ENCODE peak calls at places on chromosomes 13 and 19, in six cellular contexts. B, J, C, R, E and V are unnamed samples.

GRCh38 chr13:59461411-59461810 is 702.3 kb downstream of the DIAPH3 start:
- DNase-seq in B (no peak), R (no peak), C (no peak), E (no peak), J (no peak), V (no peak)

GRCh38 chr13:50893211-50893852 is 16.3 kb upstream of the RNASEH2B start:
- DNase-seq in C (no peak), E (no peak), B (no peak), R (no peak), J (no peak), V (no peak)

GRCh38 chr13:91904597-91904996 is 506.2 kb downstream of the GPC5 start:
- DNase-seq in C (no peak), J (no peak), E (no peak), R (no peak), B (no peak), V (no peak)

GRCh38 chr19:32464279-32464678 is 58.7 kb downstream of the DPY19L3 start:
- DNase-seq in J (peak), E (no peak), C (no peak), B (no peak), R (no peak), V (no peak)

GRCh38 chr19:35545855-35546381 is 492 bp downstream of the TMEM147 start:
- DNase-seq in B (no peak), C (no peak), R (peak), E (no peak), J (no peak), V (no peak)

GRCh38 chr13:88932950-88933349 is 1261.8 kb downstream of the SLITRK5 start:
- DNase-seq in C (no peak), J (no peak), R (no peak), B (no peak), E (no peak), V (no peak)

GRCh38 chr19:55526216-55527196 is 10.4 kb downstream of the SBK2 start:
- DNase-seq in J (no peak), E (no peak), B (no peak), R (no peak), C (no peak), V (no peak)

GRCh38 chr19:43620061-43621001 is 902 bp upstream of the ZNF428 start:
- DNase-seq in E (no peak), C (no peak), B (no peak), J (no peak), R (no peak), V (no peak)

GRCh38 chr13:48564046-48564445 is 31.2 kb upstream of the RCBTB2 start:
- DNase-seq in J (no peak), R (no peak), E (no peak), B (no peak), C (no peak), V (no peak)

GRCh38 chr19:55686311-55687050 is 11.5 kb downstream of the EPN1 start:
- DNase-seq in R (no peak), B (no peak), E (no peak), J (no peak), C (no peak), V (no peak)

GRCh38 chr13:99087130-99087953 is 109.5 kb upstream of the DOCK9 start:
- DNase-seq in B (peak), C (peak), E (peak), J (peak), R (peak), V (no peak)

GRCh38 chr19:39684283-39684682 is 20.0 kb upstream of the LGALS14 start:
- DNase-seq in J (no peak), R (no peak), C (no peak), B (no peak), E (no peak), V (no peak)

GRCh38 chr13:46134961-46135522 is 30.2 kb upstream of the CPB2 start:
- DNase-seq in B (no peak), R (no peak), E (no peak), C (no peak), J (peak), V (no peak)

GRCh38 chr13:106597759-106598395 is 29.9 kb upstream of the ARGLU1 start:
- DNase-seq in C (no peak), J (no peak), E (no peak), B (no peak), R (no peak), V (no peak)

GRCh38 chr19:7202888-7203287 is 91.3 kb downstream of the INSR start:
- DNase-seq in J (no peak), R (no peak), E (no peak), C (no peak), B (no peak), V (no peak)

GRCh38 chr13:109883181-109884180 is 97.1 kb upstream of the IRS2 start:
- DNase-seq in B (no peak), E (no peak), J (no peak), C (no peak), R (no peak), V (no peak)